ENCODE peak calls at places on chromosomes 2 and 18, in seven cellular contexts. One of them, this sample, is unnamed.
A peak's percentile ranks its signal among the peaks of the same experiment; 100 is the strongest.

GRCh38 chr2:7097353-7097895 is 180.2 kb downstream of the RNF144A start:
- DNase-seq in psoas muscle: peak; percentile 86
- DNase-seq in uterus: peak; percentile 79
- DNase-seq in GM10248: peak; percentile 82
- DNase-seq in colonic mucosa: peak; percentile 73
- DNase-seq in HFF-Myc: no peak
- DNase-seq in WERI-Rb-1: peak; percentile 89
- DNase-seq in this sample: peak; percentile 78

GRCh38 chr2:241636182-241636982 is 576 bp downstream of the THAP4 start:
- DNase-seq in psoas muscle: peak; percentile 69
- DNase-seq in uterus: peak; percentile 41
- DNase-seq in GM10248: peak; percentile 65
- DNase-seq in colonic mucosa: peak; percentile 40
- DNase-seq in HFF-Myc: no peak
- DNase-seq in WERI-Rb-1: peak; percentile 36
- DNase-seq in this sample: peak; percentile 72

GRCh38 chr18:46211816-46212215 is 107.6 kb downstream of the HAUS1 start:
- DNase-seq in psoas muscle: no peak
- DNase-seq in uterus: no peak
- DNase-seq in GM10248: peak; percentile 27
- DNase-seq in colonic mucosa: no peak
- DNase-seq in HFF-Myc: no peak
- DNase-seq in WERI-Rb-1: no peak
- DNase-seq in this sample: no peak

GRCh38 chr18:74493689-74494088 is 2.5 kb upstream of the CNDP2 start:
- DNase-seq in psoas muscle: no peak
- DNase-seq in uterus: no peak
- DNase-seq in GM10248: peak; percentile 39
- DNase-seq in colonic mucosa: peak; percentile 62
- DNase-seq in HFF-Myc: no peak
- DNase-seq in WERI-Rb-1: peak; percentile 72
- DNase-seq in this sample: peak; percentile 61

GRCh38 chr2:237478969-237479368 is 8.1 kb upstream of the MLPH start:
- DNase-seq in psoas muscle: no peak
- DNase-seq in uterus: no peak
- DNase-seq in GM10248: no peak
- DNase-seq in colonic mucosa: no peak
- DNase-seq in HFF-Myc: no peak
- DNase-seq in WERI-Rb-1: no peak
- DNase-seq in this sample: no peak

GRCh38 chr2:28545590-28546195 is 49.8 kb downstream of the PLB1 start:
- DNase-seq in psoas muscle: no peak
- DNase-seq in uterus: no peak
- DNase-seq in GM10248: no peak
- DNase-seq in colonic mucosa: no peak
- DNase-seq in HFF-Myc: no peak
- DNase-seq in WERI-Rb-1: no peak
- DNase-seq in this sample: no peak

GRCh38 chr2:19714926-19715325 is 186.9 kb downstream of the TTC32 start:
- DNase-seq in psoas muscle: no peak
- DNase-seq in uterus: no peak
- DNase-seq in GM10248: no peak
- DNase-seq in colonic mucosa: no peak
- DNase-seq in HFF-Myc: no peak
- DNase-seq in WERI-Rb-1: no peak
- DNase-seq in this sample: no peak

GRCh38 chr2:120743657-120744056 is 8.0 kb downstream of the GLI2 start:
- DNase-seq in psoas muscle: no peak
- DNase-seq in uterus: no peak
- DNase-seq in GM10248: no peak
- DNase-seq in colonic mucosa: peak; percentile 9
- DNase-seq in HFF-Myc: no peak
- DNase-seq in WERI-Rb-1: no peak
- DNase-seq in this sample: no peak

GRCh38 chr2:21821697-21822227 is 698.0 kb downstream of the TDRD15 start:
- DNase-seq in psoas muscle: no peak
- DNase-seq in uterus: no peak
- DNase-seq in GM10248: no peak
- DNase-seq in colonic mucosa: no peak
- DNase-seq in HFF-Myc: no peak
- DNase-seq in WERI-Rb-1: no peak
- DNase-seq in this sample: no peak

GRCh38 chr2:172066394-172066863 is 18.9 kb upstream of the DLX1 start:
- DNase-seq in psoas muscle: no peak
- DNase-seq in uterus: no peak
- DNase-seq in GM10248: no peak
- DNase-seq in colonic mucosa: no peak
- DNase-seq in HFF-Myc: no peak
- DNase-seq in WERI-Rb-1: no peak
- DNase-seq in this sample: no peak

GRCh38 chr18:29034113-29034856 is 857.4 kb upstream of the CDH2 start:
- DNase-seq in psoas muscle: no peak
- DNase-seq in uterus: no peak
- DNase-seq in GM10248: no peak
- DNase-seq in colonic mucosa: no peak
- DNase-seq in HFF-Myc: no peak
- DNase-seq in WERI-Rb-1: no peak
- DNase-seq in this sample: no peak

GRCh38 chr2:238494573-238494961 is 67.8 kb downstream of the ASB1 start:
- DNase-seq in psoas muscle: peak; percentile 31
- DNase-seq in uterus: no peak
- DNase-seq in GM10248: no peak
- DNase-seq in colonic mucosa: no peak
- DNase-seq in HFF-Myc: no peak
- DNase-seq in WERI-Rb-1: no peak
- DNase-seq in this sample: no peak

GRCh38 chr2:235447210-235447609 is 46.6 kb upstream of the AGAP1 start:
- DNase-seq in psoas muscle: no peak
- DNase-seq in uterus: no peak
- DNase-seq in GM10248: no peak
- DNase-seq in colonic mucosa: no peak
- DNase-seq in HFF-Myc: no peak
- DNase-seq in WERI-Rb-1: no peak
- DNase-seq in this sample: no peak

GRCh38 chr2:162301151-162301804 is 17.2 kb downstream of the IFIH1 start:
- DNase-seq in psoas muscle: no peak
- DNase-seq in uterus: peak; percentile 41
- DNase-seq in GM10248: peak; percentile 27
- DNase-seq in colonic mucosa: no peak
- DNase-seq in HFF-Myc: peak; percentile 44
- DNase-seq in WERI-Rb-1: peak; percentile 34
- DNase-seq in this sample: peak; percentile 42

GRCh38 chr2:64854773-64855237 is 134.4 kb upstream of the SLC1A4 start:
- DNase-seq in psoas muscle: no peak
- DNase-seq in uterus: peak; percentile 55
- DNase-seq in GM10248: no peak
- DNase-seq in colonic mucosa: no peak
- DNase-seq in HFF-Myc: no peak
- DNase-seq in WERI-Rb-1: no peak
- DNase-seq in this sample: no peak

GRCh38 chr18:65751145-65752085 is 603 bp downstream of the CDH7 start:
- DNase-seq in psoas muscle: peak; percentile 39
- DNase-seq in uterus: no peak
- DNase-seq in GM10248: no peak
- DNase-seq in colonic mucosa: no peak
- DNase-seq in HFF-Myc: no peak
- DNase-seq in WERI-Rb-1: peak; percentile 9
- DNase-seq in this sample: no peak

GRCh38 chr2:112162956-112163355 is 24.8 kb downstream of the FBLN7 start:
- DNase-seq in psoas muscle: no peak
- DNase-seq in uterus: no peak
- DNase-seq in GM10248: no peak
- DNase-seq in colonic mucosa: no peak
- DNase-seq in HFF-Myc: no peak
- DNase-seq in WERI-Rb-1: no peak
- DNase-seq in this sample: no peak

GRCh38 chr2:194166818-194167217 is 1490.2 kb upstream of the SLC39A10 start:
- DNase-seq in psoas muscle: no peak
- DNase-seq in uterus: no peak
- DNase-seq in GM10248: no peak
- DNase-seq in colonic mucosa: no peak
- DNase-seq in HFF-Myc: no peak
- DNase-seq in WERI-Rb-1: peak; percentile 28
- DNase-seq in this sample: peak; percentile 23

GRCh38 chr2:96081042-96081441 is 35.3 kb downstream of the ADRA2B start:
- DNase-seq in psoas muscle: no peak
- DNase-seq in uterus: no peak
- DNase-seq in GM10248: no peak
- DNase-seq in colonic mucosa: no peak
- DNase-seq in HFF-Myc: no peak
- DNase-seq in WERI-Rb-1: no peak
- DNase-seq in this sample: no peak

GRCh38 chr2:96072746-96073145 is 38.0 kb upstream of the GPAT2 start:
- DNase-seq in psoas muscle: no peak
- DNase-seq in uterus: no peak
- DNase-seq in GM10248: no peak
- DNase-seq in colonic mucosa: no peak
- DNase-seq in HFF-Myc: no peak
- DNase-seq in WERI-Rb-1: no peak
- DNase-seq in this sample: no peak

GRCh38 chr2:96073170-96073775 is 38.6 kb upstream of the GPAT2 start:
- DNase-seq in psoas muscle: no peak
- DNase-seq in uterus: no peak
- DNase-seq in GM10248: no peak
- DNase-seq in colonic mucosa: no peak
- DNase-seq in HFF-Myc: no peak
- DNase-seq in WERI-Rb-1: no peak
- DNase-seq in this sample: no peak

GRCh38 chr2:96074156-96074555 is 39.4 kb upstream of the GPAT2 start:
- DNase-seq in psoas muscle: no peak
- DNase-seq in uterus: no peak
- DNase-seq in GM10248: no peak
- DNase-seq in colonic mucosa: no peak
- DNase-seq in HFF-Myc: no peak
- DNase-seq in WERI-Rb-1: no peak
- DNase-seq in this sample: no peak

DNA sequence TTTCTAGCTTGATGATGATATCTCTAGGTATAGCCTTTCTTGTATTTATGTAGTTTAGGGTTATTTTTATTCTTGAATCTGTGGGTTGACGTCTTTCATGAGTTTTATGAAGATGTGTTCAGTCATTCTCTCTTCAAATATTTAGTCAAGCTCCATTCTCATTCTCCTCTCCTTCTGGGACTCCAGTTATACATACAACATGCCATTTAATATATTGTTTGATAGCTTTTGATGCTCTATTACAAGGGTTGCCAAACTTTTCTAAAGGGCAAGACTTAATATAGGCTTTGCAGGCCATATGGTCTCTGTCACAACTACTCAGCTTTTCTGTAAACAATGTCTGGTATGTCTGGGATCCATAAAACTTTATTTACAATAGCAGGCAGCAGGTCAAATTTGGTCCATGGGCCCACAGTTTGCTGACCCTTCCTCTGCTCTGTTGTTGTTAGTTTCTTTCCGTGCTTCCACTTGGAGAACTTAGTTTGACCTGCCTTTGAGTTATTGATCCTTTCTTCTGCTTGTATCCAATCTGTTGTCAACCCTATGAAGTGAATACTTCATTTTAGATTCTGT is 40.6 kb upstream of the GPAT2 start:
- DNase-seq in psoas muscle: no peak
- DNase-seq in uterus: no peak
- DNase-seq in GM10248: no peak
- DNase-seq in colonic mucosa: no peak
- DNase-seq in HFF-Myc: no peak
- DNase-seq in WERI-Rb-1: no peak
- DNase-seq in this sample: no peak
- TF ChIP-seq CTCF in psoas muscle: no peak
- TF ChIP-seq CTCF in uterus: no peak
- TF ChIP-seq CTCF in GM10248: no peak
- TF ChIP-seq CTCF in colonic mucosa: no peak
- TF ChIP-seq CTCF in HFF-Myc: no peak
- TF ChIP-seq CTCF in WERI-Rb-1: no peak
- TF ChIP-seq CTCF in this sample: no peak

GRCh38 chr2:155250800-155251199 is 552.3 kb downstream of the KCNJ3 start:
- DNase-seq in psoas muscle: no peak
- DNase-seq in uterus: no peak
- DNase-seq in GM10248: no peak
- DNase-seq in colonic mucosa: no peak
- DNase-seq in HFF-Myc: no peak
- DNase-seq in WERI-Rb-1: no peak
- DNase-seq in this sample: peak; percentile 27
- TF ChIP-seq CTCF in psoas muscle: no peak
- TF ChIP-seq CTCF in uterus: no peak
- TF ChIP-seq CTCF in GM10248: peak; percentile 44
- TF ChIP-seq CTCF in colonic mucosa: no peak
- TF ChIP-seq CTCF in HFF-Myc: no peak
- TF ChIP-seq CTCF in WERI-Rb-1: peak; percentile 58
- TF ChIP-seq CTCF in this sample: peak; percentile 38

DNA sequence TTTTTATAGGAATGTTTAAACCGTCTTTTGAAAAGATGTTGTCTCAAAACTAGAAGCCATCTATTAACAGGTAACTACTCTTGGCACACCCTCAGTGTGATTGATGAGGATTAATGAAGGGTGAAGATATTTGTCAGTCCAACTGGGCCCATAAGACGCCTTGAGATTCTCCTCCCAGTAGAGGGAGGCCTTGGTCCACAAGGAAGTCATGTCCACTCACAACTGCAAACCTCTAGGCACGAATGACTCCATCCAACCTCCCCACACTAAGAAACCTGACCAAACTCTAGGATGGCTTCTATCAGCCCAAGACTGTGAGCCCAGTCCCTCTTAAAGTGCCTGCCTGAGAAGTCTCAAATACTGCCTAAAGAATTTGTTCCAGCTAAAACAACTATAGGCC is 19.2 kb upstream of the GRP start:
- DNase-seq in psoas muscle: no peak
- DNase-seq in uterus: no peak
- DNase-seq in GM10248: no peak
- DNase-seq in colonic mucosa: no peak
- DNase-seq in HFF-Myc: no peak
- DNase-seq in WERI-Rb-1: peak; percentile 44
- DNase-seq in this sample: no peak
- TF ChIP-seq CTCF in psoas muscle: no peak
- TF ChIP-seq CTCF in uterus: no peak
- TF ChIP-seq CTCF in GM10248: no peak
- TF ChIP-seq CTCF in colonic mucosa: no peak
- TF ChIP-seq CTCF in HFF-Myc: peak; percentile 24
- TF ChIP-seq CTCF in WERI-Rb-1: peak; percentile 63
- TF ChIP-seq CTCF in this sample: no peak

GRCh38 chr2:26785431-26786206 is at the start of gene CENPA:
- DNase-seq in psoas muscle: peak; percentile 98
- DNase-seq in uterus: peak; percentile 97
- DNase-seq in GM10248: peak; percentile 99
- DNase-seq in colonic mucosa: peak; percentile 98
- DNase-seq in HFF-Myc: peak; percentile 99
- DNase-seq in WERI-Rb-1: peak; percentile 99
- DNase-seq in this sample: peak; percentile 95
- TF ChIP-seq CTCF in psoas muscle: peak; percentile 32
- TF ChIP-seq CTCF in uterus: peak; percentile 51
- TF ChIP-seq CTCF in GM10248: no peak
- TF ChIP-seq CTCF in colonic mucosa: no peak
- TF ChIP-seq CTCF in HFF-Myc: no peak
- TF ChIP-seq CTCF in WERI-Rb-1: no peak
- TF ChIP-seq CTCF in this sample: peak; percentile 25

GRCh38 chr18:647304-647703 is 10.1 kb upstream of the TYMS start:
- DNase-seq in psoas muscle: no peak
- DNase-seq in uterus: no peak
- DNase-seq in GM10248: no peak
- DNase-seq in colonic mucosa: no peak
- DNase-seq in HFF-Myc: no peak
- DNase-seq in WERI-Rb-1: no peak
- DNase-seq in this sample: no peak
- TF ChIP-seq CTCF in psoas muscle: no peak
- TF ChIP-seq CTCF in uterus: no peak
- TF ChIP-seq CTCF in GM10248: no peak
- TF ChIP-seq CTCF in colonic mucosa: no peak
- TF ChIP-seq CTCF in HFF-Myc: no peak
- TF ChIP-seq CTCF in WERI-Rb-1: no peak
- TF ChIP-seq CTCF in this sample: no peak

GRCh38 chr2:30072250-30072842 is 74.5 kb upstream of the YPEL5 start:
- DNase-seq in psoas muscle: no peak
- DNase-seq in uterus: peak; percentile 46
- DNase-seq in GM10248: peak; percentile 71
- DNase-seq in colonic mucosa: peak; percentile 63
- DNase-seq in HFF-Myc: peak; percentile 69
- DNase-seq in WERI-Rb-1: peak; percentile 85
- DNase-seq in this sample: peak; percentile 79
- TF ChIP-seq CTCF in psoas muscle: peak; percentile 55
- TF ChIP-seq CTCF in uterus: peak; percentile 50
- TF ChIP-seq CTCF in GM10248: peak; percentile 74
- TF ChIP-seq CTCF in colonic mucosa: peak; percentile 55
- TF ChIP-seq CTCF in HFF-Myc: peak; percentile 81
- TF ChIP-seq CTCF in WERI-Rb-1: peak; percentile 95
- TF ChIP-seq CTCF in this sample: peak; percentile 79